ENCODE peak calls at places on chromosomes 13 and 19, in eight cellular contexts. One of them, this sample, is unnamed.
A peak's percentile ranks its signal among the peaks of the same experiment; 100 is the strongest.

GRCh38 chr19:55641376-55642152 is 762 bp downstream of the ZNF580 start:
- DNase-seq in posterior cingulate gyrus: no peak
- DNase-seq in COLO829: no peak
- DNase-seq in H9: no peak
- DNase-seq in activated T-helper 1 cell treated with Interleukin-2 at 50 U/mL for 16 hours: no peak
- DNase-seq in T-cell: no peak
- DNase-seq in GM10248: peak; percentile 42
- DNase-seq in heart right ventricle: no peak
- DNase-seq in this sample: no peak

GRCh38 chr19:15115080-15115479 is 7.9 kb downstream of the SYDE1 start:
- DNase-seq in posterior cingulate gyrus: no peak
- DNase-seq in COLO829: no peak
- DNase-seq in H9: no peak
- DNase-seq in activated T-helper 1 cell treated with Interleukin-2 at 50 U/mL for 16 hours: no peak
- DNase-seq in T-cell: no peak
- DNase-seq in GM10248: no peak
- DNase-seq in heart right ventricle: peak; percentile 91
- DNase-seq in this sample: no peak

GRCh38 chr19:48588670-48589399 is 17.7 kb upstream of the SPACA4 start:
- DNase-seq in posterior cingulate gyrus: peak; percentile 97
- DNase-seq in COLO829: peak; percentile 64
- DNase-seq in H9: peak; percentile 91
- DNase-seq in activated T-helper 1 cell treated with Interleukin-2 at 50 U/mL for 16 hours: peak; percentile 77
- DNase-seq in T-cell: peak; percentile 70
- DNase-seq in GM10248: peak; percentile 91
- DNase-seq in heart right ventricle: peak; percentile 94
- DNase-seq in this sample: peak; percentile 79

GRCh38 chr19:49861127-49861526 is 6.2 kb downstream of the PNKP start:
- DNase-seq in posterior cingulate gyrus: no peak
- DNase-seq in COLO829: no peak
- DNase-seq in H9: peak; percentile 68
- DNase-seq in activated T-helper 1 cell treated with Interleukin-2 at 50 U/mL for 16 hours: no peak
- DNase-seq in T-cell: no peak
- DNase-seq in GM10248: no peak
- DNase-seq in heart right ventricle: peak; percentile 48
- DNase-seq in this sample: no peak

GRCh38 chr19:17346109-17346671 is 8.8 kb downstream of the GTPBP3 start:
- DNase-seq in posterior cingulate gyrus: peak; percentile 95
- DNase-seq in COLO829: peak; percentile 63
- DNase-seq in H9: peak; percentile 90
- DNase-seq in activated T-helper 1 cell treated with Interleukin-2 at 50 U/mL for 16 hours: peak; percentile 53
- DNase-seq in T-cell: peak; percentile 54
- DNase-seq in GM10248: peak; percentile 89
- DNase-seq in heart right ventricle: peak; percentile 81
- DNase-seq in this sample: peak; percentile 84

GRCh38 chr13:41145136-41145908 is 12.7 kb upstream of the KBTBD6 start:
- DNase-seq in posterior cingulate gyrus: no peak
- DNase-seq in COLO829: no peak
- DNase-seq in H9: no peak
- DNase-seq in activated T-helper 1 cell treated with Interleukin-2 at 50 U/mL for 16 hours: no peak
- DNase-seq in T-cell: no peak
- DNase-seq in GM10248: no peak
- DNase-seq in heart right ventricle: no peak
- DNase-seq in this sample: no peak

GRCh38 chr19:29843180-29844051 is 31.6 kb downstream of the CCNE1 start:
- DNase-seq in posterior cingulate gyrus: no peak
- DNase-seq in COLO829: no peak
- DNase-seq in H9: peak; percentile 58
- DNase-seq in activated T-helper 1 cell treated with Interleukin-2 at 50 U/mL for 16 hours: no peak
- DNase-seq in T-cell: no peak
- DNase-seq in GM10248: no peak
- DNase-seq in heart right ventricle: peak; percentile 29
- DNase-seq in this sample: no peak

GRCh38 chr13:27982361-27982760 is 6.1 kb downstream of the URAD start:
- DNase-seq in posterior cingulate gyrus: no peak
- DNase-seq in COLO829: no peak
- DNase-seq in H9: no peak
- DNase-seq in activated T-helper 1 cell treated with Interleukin-2 at 50 U/mL for 16 hours: no peak
- DNase-seq in T-cell: no peak
- DNase-seq in GM10248: no peak
- DNase-seq in heart right ventricle: no peak
- DNase-seq in this sample: no peak

GRCh38 chr19:40923934-40924391 is 41.9 kb upstream of the CYP2A7 start:
- DNase-seq in posterior cingulate gyrus: no peak
- DNase-seq in COLO829: no peak
- DNase-seq in H9: no peak
- DNase-seq in activated T-helper 1 cell treated with Interleukin-2 at 50 U/mL for 16 hours: no peak
- DNase-seq in T-cell: no peak
- DNase-seq in GM10248: no peak
- DNase-seq in heart right ventricle: no peak
- DNase-seq in this sample: no peak

GRCh38 chr13:79451500-79451962 is 29.4 kb upstream of the NDFIP2 start:
- DNase-seq in posterior cingulate gyrus: no peak
- DNase-seq in COLO829: peak; percentile 85
- DNase-seq in H9: peak; percentile 42
- DNase-seq in activated T-helper 1 cell treated with Interleukin-2 at 50 U/mL for 16 hours: peak; percentile 69
- DNase-seq in T-cell: peak; percentile 81
- DNase-seq in GM10248: peak; percentile 74
- DNase-seq in heart right ventricle: no peak
- DNase-seq in this sample: no peak

GRCh38 chr19:58128041-58128685 is 22.4 kb downstream of the ZNF329 start:
- DNase-seq in posterior cingulate gyrus: no peak
- DNase-seq in COLO829: no peak
- DNase-seq in H9: no peak
- DNase-seq in activated T-helper 1 cell treated with Interleukin-2 at 50 U/mL for 16 hours: no peak
- DNase-seq in T-cell: no peak
- DNase-seq in GM10248: no peak
- DNase-seq in heart right ventricle: no peak
- DNase-seq in this sample: no peak

GRCh38 chr13:49308104-49308875 is 60.6 kb downstream of the CDADC1 start:
- DNase-seq in posterior cingulate gyrus: peak; percentile 88
- DNase-seq in COLO829: no peak
- DNase-seq in H9: no peak
- DNase-seq in activated T-helper 1 cell treated with Interleukin-2 at 50 U/mL for 16 hours: no peak
- DNase-seq in T-cell: no peak
- DNase-seq in GM10248: no peak
- DNase-seq in heart right ventricle: peak; percentile 71
- DNase-seq in this sample: no peak

GRCh38 chr19:49216076-49216475 is 58.5 kb downstream of the TRPM4 start:
- DNase-seq in posterior cingulate gyrus: no peak
- DNase-seq in COLO829: peak; percentile 81
- DNase-seq in H9: no peak
- DNase-seq in activated T-helper 1 cell treated with Interleukin-2 at 50 U/mL for 16 hours: no peak
- DNase-seq in T-cell: no peak
- DNase-seq in GM10248: no peak
- DNase-seq in heart right ventricle: no peak
- DNase-seq in this sample: no peak

GRCh38 chr13:81171065-81171647 is 830.2 kb upstream of the SPRY2 start:
- DNase-seq in posterior cingulate gyrus: no peak
- DNase-seq in COLO829: peak; percentile 8
- DNase-seq in H9: no peak
- DNase-seq in activated T-helper 1 cell treated with Interleukin-2 at 50 U/mL for 16 hours: no peak
- DNase-seq in T-cell: no peak
- DNase-seq in GM10248: no peak
- DNase-seq in heart right ventricle: no peak
- DNase-seq in this sample: peak; percentile 7

This sample was measured in cerebellum.